ENCODE peak calls at places on chromosomes 13 and 19, in seven cellular contexts. V, I, P, T, J, Y and U are unnamed samples.

GRCh38 chr19:5048091-5048726 is 79.3 kb downstream of the KDM4B start:
- DNase-seq in V (peak; percentile 70), P (peak; percentile 65), T (no peak), J (peak; percentile 92), I (peak; percentile 96), Y (peak; percentile 27), U (peak; percentile 67)

GRCh38 chr13:112716841-112717520 is 27.1 kb downstream of the ATP11A start:
- DNase-seq in V (no peak), T (no peak), P (no peak), J (no peak), Y (no peak), I (no peak), U (no peak)

GRCh38 chr13:98784666-98785065 is 32.2 kb upstream of the SLC15A1 start:
- DNase-seq in T (no peak), J (no peak), P (no peak), I (no peak), V (no peak), Y (no peak), U (no peak)

GRCh38 chr13:110464547-110465343 is 96.8 kb downstream of the RAB20 start:
- DNase-seq in Y (no peak), J (no peak), I (no peak), P (no peak), T (no peak), V (no peak), U (no peak)

GRCh38 chr19:28067882-28068281 is 1145.1 kb downstream of the UQCRFS1 start:
- DNase-seq in Y (no peak), J (no peak), T (peak; percentile 68), V (no peak), P (no peak), I (no peak), U (no peak)

GRCh38 chr13:32911506-32911905 is 104.7 kb upstream of the KL start:
- DNase-seq in V (peak; percentile 35), Y (peak; percentile 36), I (peak; percentile 43), T (no peak), J (no peak), P (peak; percentile 15), U (peak; percentile 57)

GRCh38 chr19:42081584-42082258 is 5.8 kb downstream of the ZNF574 start:
- DNase-seq in V (peak; percentile 95), I (peak; percentile 57), T (no peak), Y (peak; percentile 57), J (no peak), P (no peak), U (peak; percentile 65)

GRCh38 chr13:33015791-33016323 is 366 bp upstream of the KL start:
- DNase-seq in T (no peak), V (no peak), I (no peak), Y (no peak), J (no peak), P (no peak), U (no peak)

GRCh38 chr19:10105241-10106099 is 692 bp upstream of the PPAN start:
- DNase-seq in T (peak; percentile 82), I (no peak), Y (no peak), J (peak; percentile 11), P (no peak), V (no peak), U (no peak)

GRCh38 chr13:39037410-39037879 is 444 bp downstream of the PROSER1 start:
- DNase-seq in J (no peak), I (no peak), Y (no peak), P (no peak), T (no peak), V (no peak), U (no peak)

GRCh38 chr13:24097667-24098066 is 62.9 kb upstream of the SPATA13 start:
- DNase-seq in V (no peak), I (no peak), P (no peak), T (no peak), Y (no peak), J (no peak), U (no peak)

GRCh38 chr13:39273953-39274352 is 235.7 kb downstream of the NHLRC3 start:
- DNase-seq in P (no peak), I (no peak), J (no peak), T (no peak), V (no peak), Y (no peak), U (no peak)

GRCh38 chr19:32252333-32252669 is 93.1 kb upstream of the ZNF507 start:
- DNase-seq in P (no peak), I (no peak), V (no peak), T (no peak), J (no peak), Y (no peak), U (no peak)

GRCh38 chr19:29666634-29667389 is 1.6 kb downstream of the PLEKHF1 start:
- DNase-seq in Y (peak; percentile 55), I (no peak), P (no peak), T (no peak), J (no peak), V (no peak), U (peak; percentile 64)

GRCh38 chr13:61413572-61413971 is 2.1 kb downstream of the PCDH20 start:
- DNase-seq in J (no peak), P (no peak), Y (no peak), V (no peak), I (peak; percentile 55), T (no peak), U (no peak)

GRCh38 chr13:59635591-59635990 is 528.1 kb downstream of the DIAPH3 start:
- DNase-seq in V (no peak), T (no peak), P (no peak), J (no peak), I (no peak), Y (no peak), U (no peak)

GRCh38 chr13:19772306-19772705 is 10.4 kb downstream of the PSPC1 start:
- DNase-seq in V (no peak), P (no peak), J (no peak), T (no peak), Y (no peak), I (no peak), U (peak; percentile 3)

GRCh38 chr19:1154731-1155351 is 19.2 kb downstream of the SBNO2 start:
- DNase-seq in I (peak; percentile 86), Y (peak; percentile 67), T (no peak), P (no peak), J (no peak), V (peak; percentile 58), U (peak; percentile 86)

GRCh38 chr13:42762917-42763316 is 18.5 kb upstream of the FAM216B start:
- DNase-seq in I (no peak), T (no peak), P (no peak), Y (no peak), V (no peak), J (no peak), U (peak; percentile 98)

GRCh38 chr13:102914629-102914935 is 68.8 kb downstream of the ERCC5 start:
- DNase-seq in P (no peak), T (no peak), Y (no peak), V (no peak), J (no peak), I (no peak), U (no peak)

DNA sequence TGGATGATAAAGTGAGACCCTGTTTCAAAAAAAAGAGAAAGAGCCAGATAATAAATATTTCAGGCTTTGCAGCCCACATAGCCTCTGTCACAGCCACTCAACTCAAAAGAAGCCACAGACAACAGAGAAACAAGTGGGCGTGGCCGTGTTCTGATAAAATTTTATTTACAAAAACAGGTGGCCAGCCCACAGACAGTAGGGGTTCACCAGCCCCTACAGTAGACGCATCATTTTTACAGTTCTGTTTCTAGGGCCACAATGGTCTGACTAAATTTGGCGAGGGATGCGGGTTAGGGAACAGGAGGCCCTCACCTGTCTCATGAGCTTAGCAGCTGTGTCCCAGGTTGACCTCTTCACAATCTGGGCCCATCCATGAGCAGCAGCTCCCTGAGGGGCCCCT is 59.5 kb downstream of the ARHGEF18 start:
- DNase-seq in I (no peak), Y (no peak), V (no peak), J (no peak), T (no peak), P (no peak), U (no peak)
- TF ChIP-seq RFX5 in I (no peak), Y (no peak), V (no peak), J (no peak), T (no peak), P (no peak), U (no peak)

DNA sequence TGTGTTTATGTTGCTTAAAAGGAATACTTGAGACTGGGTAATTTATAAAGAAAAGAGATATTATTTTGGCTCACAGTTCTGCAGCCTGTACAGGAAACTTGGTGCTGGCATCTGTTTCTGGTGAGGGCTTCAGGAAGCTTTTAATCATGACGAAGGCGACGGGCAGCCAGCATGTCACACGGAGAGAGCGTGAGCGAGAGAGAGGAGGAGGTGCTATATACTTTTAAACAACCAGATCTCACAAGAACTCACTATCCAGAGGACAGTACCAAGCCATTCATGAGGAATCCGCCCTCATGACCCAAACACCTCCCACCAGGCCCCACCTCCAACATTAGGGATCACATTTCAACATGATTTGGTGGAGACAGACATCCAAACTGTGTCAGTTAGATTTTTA is 163.4 kb upstream of the TSC22D1 start:
- DNase-seq in Y (no peak), I (no peak), T (no peak), V (no peak), J (no peak), P (no peak), U (peak; percentile 15)
- TF ChIP-seq RFX5 in Y (no peak), I (no peak), T (no peak), V (no peak), J (no peak), P (no peak), U (no peak)

DNA sequence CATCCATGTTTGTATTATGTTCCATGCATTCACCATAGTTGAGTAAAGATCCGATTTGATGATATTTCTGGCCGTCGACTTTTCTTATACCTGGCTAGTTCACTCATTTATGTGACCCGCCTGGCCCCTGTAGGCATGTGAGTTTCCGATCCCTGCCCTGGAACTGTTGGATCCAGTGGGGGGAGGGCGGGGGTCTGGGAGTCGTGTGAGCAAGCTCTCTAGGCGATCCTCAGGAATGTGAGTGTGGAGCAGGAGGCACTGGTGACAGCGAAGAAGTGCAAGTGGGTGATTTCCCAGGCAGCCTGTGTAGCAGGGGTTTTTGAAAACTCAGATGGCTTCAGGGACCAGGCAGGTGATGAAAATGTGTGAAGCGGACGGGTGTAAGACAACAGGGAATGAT is 10.6 kb upstream of the PTOV1 start:
- DNase-seq in P (no peak), J (no peak), I (no peak), T (no peak), V (no peak), Y (no peak), U (no peak)
- TF ChIP-seq RFX5 in P (no peak), J (no peak), I (no peak), T (no peak), V (no peak), Y (no peak), U (no peak)

DNA sequence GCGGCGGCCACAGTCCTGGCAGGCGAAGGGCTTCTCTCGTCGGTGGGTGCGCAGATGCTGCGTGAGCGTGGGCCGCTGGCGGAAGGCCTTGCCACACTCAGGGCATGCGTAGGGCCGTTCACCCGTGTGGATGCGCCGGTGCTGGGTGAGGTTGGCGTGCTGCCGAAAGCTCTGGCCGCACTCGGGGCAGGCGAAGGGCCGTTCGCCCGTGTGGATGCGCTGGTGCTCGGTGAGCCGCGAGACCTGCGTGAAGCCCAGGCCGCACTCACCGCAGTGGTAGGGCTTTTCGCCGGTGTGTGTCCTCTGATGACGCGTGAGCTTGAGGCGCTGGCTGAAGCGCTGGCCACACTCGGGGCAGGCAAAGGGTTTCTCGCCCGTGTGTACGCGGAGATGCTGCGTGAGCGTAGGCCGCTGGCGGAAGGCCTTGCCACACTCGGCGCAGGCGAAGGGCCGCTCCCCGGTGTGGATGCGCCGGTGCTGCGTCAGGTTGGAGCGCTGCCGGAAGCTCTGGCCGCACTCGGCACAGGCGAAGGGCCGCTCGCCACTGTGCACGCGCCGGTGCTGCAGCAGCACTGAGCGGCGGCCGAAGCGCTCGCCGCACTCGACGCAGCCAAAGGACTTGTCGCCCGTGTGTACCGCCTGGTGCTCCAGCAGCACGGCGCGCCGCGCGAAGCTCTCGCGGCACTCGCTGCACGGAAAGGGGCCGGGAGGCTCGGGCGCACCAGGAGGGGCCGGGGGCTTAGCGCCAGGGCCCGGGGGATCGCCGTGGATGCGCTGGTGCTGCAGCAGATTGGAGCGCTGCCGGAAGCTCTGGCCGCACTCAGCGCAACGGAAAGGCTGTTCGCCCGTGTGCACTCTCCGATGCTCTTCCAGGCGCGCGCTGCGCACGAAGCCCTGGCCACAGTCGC is 4.0 kb upstream of the UBE2M start:
- DNase-seq in T (no peak), I (peak; percentile 60), V (no peak), P (no peak), J (no peak), Y (no peak), U (peak; percentile 39)
- TF ChIP-seq RFX5 in T (no peak), I (no peak), V (no peak), P (no peak), J (no peak), Y (no peak), U (no peak)